ENCODE peak calls at places on chromosomes 4 and X, in seven cellular contexts. One of them, this sample, is unnamed.

GRCh38 chrX:12771445-12772069 is 19.7 kb upstream of the PRPS2 start:
- DNase-seq in heart left ventricle: peak
- DNase-seq in T-helper 2 cell: peak
- DNase-seq in CD4-positive, alpha-beta T cell: peak
- DNase-seq in neural progenitor cell: peak
- DNase-seq in HEK293T: peak
- DNase-seq in tibial nerve: peak
- DNase-seq in this sample: no peak

GRCh38 chrX:129091097-129091496 is 432.2 kb downstream of the SMARCA1 start:
- DNase-seq in heart left ventricle: no peak
- DNase-seq in T-helper 2 cell: no peak
- DNase-seq in CD4-positive, alpha-beta T cell: no peak
- DNase-seq in neural progenitor cell: peak
- DNase-seq in HEK293T: no peak
- DNase-seq in tibial nerve: no peak
- DNase-seq in this sample: no peak

GRCh38 chrX:132631579-132632232 is 142.9 kb upstream of the MBNL3 start:
- DNase-seq in heart left ventricle: no peak
- DNase-seq in T-helper 2 cell: no peak
- DNase-seq in CD4-positive, alpha-beta T cell: no peak
- DNase-seq in neural progenitor cell: peak
- DNase-seq in HEK293T: peak
- DNase-seq in tibial nerve: no peak
- DNase-seq in this sample: no peak

GRCh38 chr4:156830356-156830755 is 141.2 kb downstream of the PDGFC start:
- DNase-seq in heart left ventricle: no peak
- DNase-seq in T-helper 2 cell: no peak
- DNase-seq in CD4-positive, alpha-beta T cell: no peak
- DNase-seq in neural progenitor cell: no peak
- DNase-seq in HEK293T: no peak
- DNase-seq in tibial nerve: no peak
- DNase-seq in this sample: no peak

GRCh38 chr4:182063651-182064050 is 179.6 kb upstream of the TENM3 start:
- DNase-seq in heart left ventricle: no peak
- DNase-seq in T-helper 2 cell: no peak
- DNase-seq in CD4-positive, alpha-beta T cell: no peak
- DNase-seq in neural progenitor cell: no peak
- DNase-seq in HEK293T: no peak
- DNase-seq in tibial nerve: no peak
- DNase-seq in this sample: no peak

GRCh38 chrX:21972721-21973120 is 32.2 kb downstream of the SMS start:
- DNase-seq in heart left ventricle: no peak
- DNase-seq in T-helper 2 cell: peak
- DNase-seq in CD4-positive, alpha-beta T cell: peak
- DNase-seq in neural progenitor cell: no peak
- DNase-seq in HEK293T: no peak
- DNase-seq in tibial nerve: no peak
- DNase-seq in this sample: no peak

GRCh38 chr4:76016383-76016782 is 6.9 kb downstream of the CXCL10 start:
- DNase-seq in heart left ventricle: no peak
- DNase-seq in T-helper 2 cell: no peak
- DNase-seq in CD4-positive, alpha-beta T cell: no peak
- DNase-seq in neural progenitor cell: no peak
- DNase-seq in HEK293T: no peak
- DNase-seq in tibial nerve: no peak
- DNase-seq in this sample: no peak

GRCh38 chr4:137510866-137511265 is 21.4 kb downstream of the PCDH18 start:
- DNase-seq in heart left ventricle: no peak
- DNase-seq in T-helper 2 cell: no peak
- DNase-seq in CD4-positive, alpha-beta T cell: no peak
- DNase-seq in neural progenitor cell: no peak
- DNase-seq in HEK293T: peak
- DNase-seq in tibial nerve: no peak
- DNase-seq in this sample: no peak

GRCh38 chr4:124635331-124635730 is 77.2 kb downstream of the ANKRD50 start:
- DNase-seq in heart left ventricle: no peak
- DNase-seq in T-helper 2 cell: no peak
- DNase-seq in CD4-positive, alpha-beta T cell: no peak
- DNase-seq in neural progenitor cell: no peak
- DNase-seq in HEK293T: no peak
- DNase-seq in tibial nerve: no peak
- DNase-seq in this sample: no peak

GRCh38 chr4:105978684-105979296 is 83.5 kb downstream of the NPNT start:
- DNase-seq in heart left ventricle: peak
- DNase-seq in T-helper 2 cell: no peak
- DNase-seq in CD4-positive, alpha-beta T cell: no peak
- DNase-seq in neural progenitor cell: no peak
- DNase-seq in HEK293T: no peak
- DNase-seq in tibial nerve: peak
- DNase-seq in this sample: peak

GRCh38 chr4:88522702-88523324 is 763 bp downstream of the PYURF start:
- DNase-seq in heart left ventricle: peak
- DNase-seq in T-helper 2 cell: no peak
- DNase-seq in CD4-positive, alpha-beta T cell: no peak
- DNase-seq in neural progenitor cell: peak
- DNase-seq in HEK293T: peak
- DNase-seq in tibial nerve: peak
- DNase-seq in this sample: no peak

GRCh38 chrX:154738013-154738738 is 12.7 kb downstream of the GAB3 start:
- DNase-seq in heart left ventricle: peak
- DNase-seq in T-helper 2 cell: no peak
- DNase-seq in CD4-positive, alpha-beta T cell: no peak
- DNase-seq in neural progenitor cell: no peak
- DNase-seq in HEK293T: no peak
- DNase-seq in tibial nerve: no peak
- DNase-seq in this sample: peak

GRCh38 chrX:2823795-2824386 is 4.8 kb upstream of the GYG2 start:
- DNase-seq in heart left ventricle: no peak
- DNase-seq in T-helper 2 cell: no peak
- DNase-seq in CD4-positive, alpha-beta T cell: no peak
- DNase-seq in neural progenitor cell: no peak
- DNase-seq in HEK293T: no peak
- DNase-seq in tibial nerve: no peak
- DNase-seq in this sample: no peak

GRCh38 chrX:129716507-129716906 is 22.3 kb upstream of the XPNPEP2 start:
- DNase-seq in heart left ventricle: no peak
- DNase-seq in T-helper 2 cell: no peak
- DNase-seq in CD4-positive, alpha-beta T cell: no peak
- DNase-seq in neural progenitor cell: no peak
- DNase-seq in HEK293T: no peak
- DNase-seq in tibial nerve: no peak
- DNase-seq in this sample: no peak

GRCh38 chrX:35890699-35891098 is 28.8 kb upstream of the CFAP47 start:
- DNase-seq in heart left ventricle: no peak
- DNase-seq in T-helper 2 cell: no peak
- DNase-seq in CD4-positive, alpha-beta T cell: no peak
- DNase-seq in neural progenitor cell: peak
- DNase-seq in HEK293T: peak
- DNase-seq in tibial nerve: no peak
- DNase-seq in this sample: peak

GRCh38 chrX:72021975-72022374 is 109.7 kb downstream of the RTL5 start:
- DNase-seq in heart left ventricle: no peak
- DNase-seq in T-helper 2 cell: no peak
- DNase-seq in CD4-positive, alpha-beta T cell: no peak
- DNase-seq in neural progenitor cell: peak
- DNase-seq in HEK293T: peak
- DNase-seq in tibial nerve: peak
- DNase-seq in this sample: no peak

GRCh38 chr4:122481766-122482405 is 25.4 kb upstream of the IL2 start:
- DNase-seq in heart left ventricle: no peak
- DNase-seq in T-helper 2 cell: no peak
- DNase-seq in CD4-positive, alpha-beta T cell: no peak
- DNase-seq in neural progenitor cell: no peak
- DNase-seq in HEK293T: no peak
- DNase-seq in tibial nerve: no peak
- DNase-seq in this sample: no peak

GRCh38 chr4:111136438-111136837 is 513.6 kb upstream of the PITX2 start:
- DNase-seq in heart left ventricle: no peak
- DNase-seq in T-helper 2 cell: no peak
- DNase-seq in CD4-positive, alpha-beta T cell: no peak
- DNase-seq in neural progenitor cell: peak
- DNase-seq in HEK293T: no peak
- DNase-seq in tibial nerve: no peak
- DNase-seq in this sample: no peak

GRCh38 chrX:133005616-133006015 is 47.2 kb upstream of the HS6ST2 start:
- DNase-seq in heart left ventricle: no peak
- DNase-seq in T-helper 2 cell: no peak
- DNase-seq in CD4-positive, alpha-beta T cell: no peak
- DNase-seq in neural progenitor cell: no peak
- DNase-seq in HEK293T: no peak
- DNase-seq in tibial nerve: no peak
- DNase-seq in this sample: no peak

GRCh38 chr4:184177271-184177670 is 40.4 kb downstream of the ENPP6 start:
- DNase-seq in heart left ventricle: no peak
- DNase-seq in T-helper 2 cell: no peak
- DNase-seq in CD4-positive, alpha-beta T cell: no peak
- DNase-seq in neural progenitor cell: no peak
- DNase-seq in HEK293T: no peak
- DNase-seq in tibial nerve: no peak
- DNase-seq in this sample: no peak

GRCh38 chr4:99144070-99144469 is at the start of gene ADH4:
- DNase-seq in heart left ventricle: no peak
- DNase-seq in T-helper 2 cell: no peak
- DNase-seq in CD4-positive, alpha-beta T cell: no peak
- DNase-seq in neural progenitor cell: peak
- DNase-seq in HEK293T: no peak
- DNase-seq in tibial nerve: no peak
- DNase-seq in this sample: no peak

GRCh38 chr4:147360301-147360700 is 120.6 kb upstream of the EDNRA start:
- DNase-seq in heart left ventricle: no peak
- DNase-seq in T-helper 2 cell: no peak
- DNase-seq in CD4-positive, alpha-beta T cell: no peak
- DNase-seq in neural progenitor cell: no peak
- DNase-seq in HEK293T: no peak
- DNase-seq in tibial nerve: no peak
- DNase-seq in this sample: no peak

GRCh38 chr4:35711127-35711526 is 533.2 kb downstream of the ARAP2 start:
- DNase-seq in heart left ventricle: no peak
- DNase-seq in T-helper 2 cell: no peak
- DNase-seq in CD4-positive, alpha-beta T cell: no peak
- DNase-seq in neural progenitor cell: no peak
- DNase-seq in HEK293T: no peak
- DNase-seq in tibial nerve: no peak
- DNase-seq in this sample: no peak

GRCh38 chrX:10548681-10549080 is 71.7 kb downstream of the MID1 start:
- DNase-seq in heart left ventricle: no peak
- DNase-seq in T-helper 2 cell: no peak
- DNase-seq in CD4-positive, alpha-beta T cell: no peak
- DNase-seq in neural progenitor cell: no peak
- DNase-seq in HEK293T: no peak
- DNase-seq in tibial nerve: no peak
- DNase-seq in this sample: no peak

GRCh38 chr4:152294331-152294730 is 241.6 kb downstream of the FBXW7 start:
- DNase-seq in heart left ventricle: no peak
- DNase-seq in T-helper 2 cell: no peak
- DNase-seq in CD4-positive, alpha-beta T cell: no peak
- DNase-seq in neural progenitor cell: no peak
- DNase-seq in HEK293T: no peak
- DNase-seq in tibial nerve: no peak
- DNase-seq in this sample: no peak

GRCh38 chrX:16828126-16828908 is 41.8 kb downstream of the RBBP7 start:
- DNase-seq in heart left ventricle: no peak
- DNase-seq in T-helper 2 cell: no peak
- DNase-seq in CD4-positive, alpha-beta T cell: no peak
- DNase-seq in neural progenitor cell: no peak
- DNase-seq in HEK293T: no peak
- DNase-seq in tibial nerve: peak
- DNase-seq in this sample: peak

GRCh38 chr4:5821665-5822358 is 71.1 kb downstream of the CRMP1 start:
- DNase-seq in heart left ventricle: no peak
- DNase-seq in T-helper 2 cell: no peak
- DNase-seq in CD4-positive, alpha-beta T cell: no peak
- DNase-seq in neural progenitor cell: peak
- DNase-seq in HEK293T: peak
- DNase-seq in tibial nerve: no peak
- DNase-seq in this sample: no peak

GRCh38 chrX:67544281-67544680 is 460 bp downstream of the AR start:
- DNase-seq in heart left ventricle: no peak
- DNase-seq in T-helper 2 cell: no peak
- DNase-seq in CD4-positive, alpha-beta T cell: no peak
- DNase-seq in neural progenitor cell: peak
- DNase-seq in HEK293T: no peak
- DNase-seq in tibial nerve: no peak
- DNase-seq in this sample: peak

GRCh38 chrX:112857478-112857878 is 16.8 kb upstream of the AMOT start:
- DNase-seq in heart left ventricle: no peak
- DNase-seq in T-helper 2 cell: no peak
- DNase-seq in CD4-positive, alpha-beta T cell: no peak
- DNase-seq in neural progenitor cell: no peak
- DNase-seq in HEK293T: no peak
- DNase-seq in tibial nerve: no peak
- DNase-seq in this sample: no peak

GRCh38 chr4:7414046-7414445 is 20.7 kb downstream of the PSAPL1 start:
- DNase-seq in heart left ventricle: no peak
- DNase-seq in T-helper 2 cell: no peak
- DNase-seq in CD4-positive, alpha-beta T cell: no peak
- DNase-seq in neural progenitor cell: no peak
- DNase-seq in HEK293T: no peak
- DNase-seq in tibial nerve: no peak
- DNase-seq in this sample: peak

GRCh38 chr4:88706574-88706973 is 8.9 kb upstream of the NAP1L5 start:
- DNase-seq in heart left ventricle: peak
- DNase-seq in T-helper 2 cell: no peak
- DNase-seq in CD4-positive, alpha-beta T cell: no peak
- DNase-seq in neural progenitor cell: peak
- DNase-seq in HEK293T: peak
- DNase-seq in tibial nerve: peak
- DNase-seq in this sample: no peak

GRCh38 chr4:174467107-174467506 is 55.2 kb downstream of the HPGD start:
- DNase-seq in heart left ventricle: no peak
- DNase-seq in T-helper 2 cell: no peak
- DNase-seq in CD4-positive, alpha-beta T cell: no peak
- DNase-seq in neural progenitor cell: no peak
- DNase-seq in HEK293T: no peak
- DNase-seq in tibial nerve: no peak
- DNase-seq in this sample: no peak

GRCh38 chr4:86178216-86178615 is 181.6 kb downstream of the MAPK10 start:
- DNase-seq in heart left ventricle: no peak
- DNase-seq in T-helper 2 cell: no peak
- DNase-seq in CD4-positive, alpha-beta T cell: no peak
- DNase-seq in neural progenitor cell: no peak
- DNase-seq in HEK293T: no peak
- DNase-seq in tibial nerve: no peak
- DNase-seq in this sample: no peak